ENCODE peak calls at places on chromosome 18, in nine cellular contexts. G, E, I, K, N, S, F, Y and D are unnamed samples.

GRCh38 chr18:48833701-48834394 is 116.9 kb downstream of the SMAD7 start:
- DNase-seq in I (no peak), K (no peak), F (no peak), E (peak; percentile 81), Y (peak; percentile 60), N (no peak), S (no peak), G (no peak), D (peak; percentile 86)

GRCh38 chr18:50638623-50639398 is 78.9 kb downstream of the MAPK4 start:
- DNase-seq in K (no peak), E (no peak), N (no peak), S (no peak), Y (peak; percentile 41), I (no peak), G (no peak), F (no peak), D (no peak)

GRCh38 chr18:76518543-76519155 is 23.6 kb upstream of the ZNF516 start:
- DNase-seq in E (no peak), F (no peak), S (peak; percentile 63), G (peak; percentile 62), N (no peak), I (no peak), K (no peak), Y (peak; percentile 71), D (peak; percentile 59)

GRCh38 chr18:28854964-28855363 is 678.0 kb upstream of the CDH2 start:
- DNase-seq in G (peak; percentile 75), K (no peak), S (no peak), F (no peak), N (no peak), I (no peak), E (no peak), Y (no peak), D (no peak)

GRCh38 chr18:55250729-55251128 is 291.5 kb upstream of the CCDC68 start:
- DNase-seq in G (peak; percentile 83), S (no peak), N (peak; percentile 22), E (no peak), Y (no peak), F (no peak), K (no peak), I (no peak), D (no peak)

GRCh38 chr18:36688020-36688965 is 140.5 kb downstream of the TPGS2 start:
- DNase-seq in E (no peak), K (peak; percentile 42), G (peak; percentile 70), S (peak; percentile 50), N (peak; percentile 10), F (no peak), I (peak; percentile 68), Y (no peak), D (peak; percentile 83)

GRCh38 chr18:57243624-57244179 is 96.8 kb downstream of the BOD1L2 start:
- DNase-seq in K (no peak), N (no peak), I (no peak), E (no peak), F (no peak), G (no peak), Y (no peak), S (no peak), D (no peak)

GRCh38 chr18:23380817-23381216 is 72.3 kb upstream of the RIOK3 start:
- DNase-seq in E (no peak), K (no peak), S (no peak), N (no peak), I (no peak), G (peak; percentile 77), F (no peak), Y (no peak), D (no peak)

GRCh38 chr18:13232060-13232917 is 13.7 kb downstream of the LDLRAD4 start:
- DNase-seq in N (no peak), I (no peak), E (no peak), F (no peak), S (peak; percentile 77), G (no peak), K (no peak), Y (peak; percentile 75), D (no peak)

GRCh38 chr18:78983530-78983929 is 3.9 kb downstream of the SALL3 start:
- DNase-seq in F (no peak), K (no peak), N (no peak), I (no peak), S (no peak), G (no peak), Y (no peak), E (no peak), D (no peak)

GRCh38 chr18:79784965-79785770 is 12.6 kb upstream of the KCNG2 start:
- DNase-seq in K (no peak), G (peak; percentile 46), Y (no peak), E (peak; percentile 36), I (no peak), S (no peak), F (peak; percentile 9), N (no peak), D (no peak)